ENCODE peak calls at places on chromosomes 4 and X, in five cellular contexts. One of them, this sample, is unnamed.

GRCh38 chrX:139120760-139121159 is 409.2 kb upstream of the FGF13 start:
- DNase-seq in OCI-LY7: no peak
- DNase-seq in fibroblast of lung: peak; percentile 88
- DNase-seq in hepatocyte: peak; percentile 5
- DNase-seq in GM23248: peak; percentile 43
- DNase-seq in this sample: peak; percentile 67

GRCh38 chr4:16289872-16290554 is 63.7 kb upstream of the TAPT1 start:
- DNase-seq in GM23248: peak; percentile 58
- DNase-seq in fibroblast of lung: peak; percentile 21
- DNase-seq in OCI-LY7: peak; percentile 36
- DNase-seq in hepatocyte: peak; percentile 51
- DNase-seq in this sample: no peak

GRCh38 chr4:25088342-25088952 is 57.7 kb upstream of the LGI2 start:
- DNase-seq in GM23248: peak; percentile 68
- DNase-seq in fibroblast of lung: peak; percentile 40
- DNase-seq in OCI-LY7: no peak
- DNase-seq in hepatocyte: no peak
- DNase-seq in this sample: no peak

GRCh38 chr4:89269267-89269666 is 38.3 kb downstream of the GPRIN3 start:
- DNase-seq in fibroblast of lung: no peak
- DNase-seq in hepatocyte: no peak
- DNase-seq in OCI-LY7: no peak
- DNase-seq in GM23248: no peak
- DNase-seq in this sample: no peak

GRCh38 chr4:137530176-137530575 is 2.1 kb downstream of the PCDH18 start:
- DNase-seq in hepatocyte: no peak
- DNase-seq in GM23248: peak; percentile 91
- DNase-seq in OCI-LY7: no peak
- DNase-seq in fibroblast of lung: peak; percentile 53
- DNase-seq in this sample: no peak

GRCh38 chr4:148883435-148883834 is 441.2 kb upstream of the NR3C2 start:
- DNase-seq in GM23248: no peak
- DNase-seq in fibroblast of lung: no peak
- DNase-seq in hepatocyte: no peak
- DNase-seq in OCI-LY7: no peak
- DNase-seq in this sample: no peak

GRCh38 chr4:14111730-14112171 is 484.2 kb upstream of the BOD1L1 start:
- DNase-seq in hepatocyte: no peak
- DNase-seq in fibroblast of lung: peak; percentile 71
- DNase-seq in OCI-LY7: no peak
- DNase-seq in GM23248: peak; percentile 89
- DNase-seq in this sample: peak; percentile 4

GRCh38 chr4:8103991-8104390 is 54.6 kb downstream of the ABLIM2 start:
- DNase-seq in fibroblast of lung: no peak
- DNase-seq in GM23248: no peak
- DNase-seq in hepatocyte: no peak
- DNase-seq in OCI-LY7: no peak
- DNase-seq in this sample: no peak

GRCh38 chrX:74537011-74537390 is 77.4 kb downstream of the RLIM start:
- DNase-seq in fibroblast of lung: peak; percentile 38
- DNase-seq in GM23248: peak; percentile 52
- DNase-seq in OCI-LY7: no peak
- DNase-seq in hepatocyte: peak; percentile 44
- DNase-seq in this sample: no peak

GRCh38 chr4:41375561-41375960 is 118.8 kb downstream of the UCHL1 start:
- DNase-seq in hepatocyte: no peak
- DNase-seq in OCI-LY7: no peak
- DNase-seq in fibroblast of lung: no peak
- DNase-seq in GM23248: no peak
- DNase-seq in this sample: no peak

GRCh38 chrX:19569121-19569805 is 54.0 kb upstream of the MAP3K15 start:
- DNase-seq in hepatocyte: no peak
- DNase-seq in fibroblast of lung: no peak
- DNase-seq in OCI-LY7: no peak
- DNase-seq in GM23248: no peak
- DNase-seq in this sample: no peak

GRCh38 chr4:181350578-181351420 is 892.4 kb upstream of the TENM3 start:
- DNase-seq in GM23248: no peak
- DNase-seq in OCI-LY7: no peak
- DNase-seq in hepatocyte: no peak
- DNase-seq in fibroblast of lung: no peak
- DNase-seq in this sample: no peak

GRCh38 chr4:6199344-6199921 is 916 bp downstream of the JAKMIP1 start:
- DNase-seq in GM23248: no peak
- DNase-seq in fibroblast of lung: no peak
- DNase-seq in hepatocyte: peak; percentile 18
- DNase-seq in OCI-LY7: no peak
- DNase-seq in this sample: no peak

GRCh38 chr4:56995525-56995924 is 16.8 kb downstream of the POLR2B start:
- DNase-seq in GM23248: peak; percentile 94
- DNase-seq in OCI-LY7: no peak
- DNase-seq in hepatocyte: peak; percentile 60
- DNase-seq in fibroblast of lung: peak; percentile 97
- DNase-seq in this sample: no peak

GRCh38 chr4:80407246-80407645 is 71.7 kb downstream of the CFAP299 start:
- DNase-seq in fibroblast of lung: peak; percentile 85
- DNase-seq in GM23248: peak; percentile 84
- DNase-seq in OCI-LY7: no peak
- DNase-seq in hepatocyte: no peak
- DNase-seq in this sample: no peak

GRCh38 chr4:138967313-138967712 is 48.3 kb upstream of the NOCT start:
- DNase-seq in fibroblast of lung: no peak
- DNase-seq in hepatocyte: peak; percentile 41
- DNase-seq in GM23248: no peak
- DNase-seq in OCI-LY7: no peak
- DNase-seq in this sample: peak; percentile 46

GRCh38 chr4:30755306-30755705 is 35.1 kb downstream of the PCDH7 start:
- DNase-seq in GM23248: no peak
- DNase-seq in fibroblast of lung: peak; percentile 60
- DNase-seq in hepatocyte: no peak
- DNase-seq in OCI-LY7: no peak
- DNase-seq in this sample: no peak

DNA sequence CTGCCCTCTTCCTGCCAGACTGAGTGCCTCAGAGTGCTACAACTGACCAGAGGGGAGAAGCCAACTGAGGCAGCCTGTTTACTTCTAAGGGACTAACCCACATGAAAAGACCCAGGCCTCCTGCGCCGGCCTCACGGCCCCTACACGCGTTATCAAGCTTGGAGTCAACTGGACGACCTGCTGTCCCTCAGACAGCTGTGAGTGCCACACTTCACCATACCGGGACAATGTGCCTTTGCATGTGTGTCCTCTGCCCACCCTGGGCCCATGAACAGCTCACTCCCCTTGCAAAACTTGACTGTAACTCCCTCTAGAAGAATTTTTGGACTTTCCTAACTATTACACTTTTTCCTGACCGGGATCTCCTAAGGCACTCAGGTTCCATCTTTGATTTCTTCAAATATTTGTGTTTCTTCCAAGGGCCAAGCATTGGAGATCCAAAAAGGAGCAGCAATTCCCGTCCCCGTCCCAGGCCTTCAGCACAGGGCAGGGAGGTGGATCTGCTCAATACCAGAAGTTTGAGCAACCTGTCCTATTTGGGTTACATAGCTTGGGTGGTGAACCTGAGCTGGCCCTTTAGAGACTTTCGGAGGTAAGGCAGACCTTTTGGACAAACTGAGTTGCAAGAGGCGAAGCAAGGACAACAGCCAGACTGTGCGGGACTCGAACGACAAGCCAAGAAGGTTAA is 1.7 kb downstream of the NOP14 start:
- DNase-seq in GM23248: peak; percentile 27
- DNase-seq in hepatocyte: no peak
- DNase-seq in OCI-LY7: peak; percentile 62
- DNase-seq in fibroblast of lung: no peak
- DNase-seq in this sample: no peak
- H3K27ac ChIP-seq in GM23248: no peak overlapping the region
- H3K27ac ChIP-seq in hepatocyte: no peak overlapping the region
- H3K27ac ChIP-seq in OCI-LY7: peak overlapping the region; percentile 69
- H3K27ac ChIP-seq in fibroblast of lung: peak overlapping the region; percentile 4
- H3K27ac ChIP-seq in this sample: no peak overlapping the region

DNA sequence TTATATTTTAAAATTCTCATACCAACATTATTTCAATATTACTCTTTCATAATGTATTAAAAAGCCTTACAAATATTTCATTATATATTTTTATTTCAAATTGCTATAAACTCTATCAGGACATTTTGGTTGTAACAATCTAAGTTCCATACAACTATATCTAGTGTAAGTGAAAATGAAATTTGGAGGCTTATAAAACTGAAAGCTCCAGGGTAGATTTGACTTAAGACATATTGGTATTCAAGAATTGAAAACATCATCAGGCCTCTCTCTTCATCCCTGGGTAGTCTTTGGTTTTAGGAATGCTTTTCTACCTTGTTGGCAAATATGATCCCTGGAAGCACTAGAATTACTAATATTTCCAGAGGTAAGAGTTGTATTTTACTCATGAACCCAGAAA is 342.6 kb downstream of the DTHD1 start:
- DNase-seq in hepatocyte: no peak
- DNase-seq in OCI-LY7: no peak
- DNase-seq in GM23248: no peak
- DNase-seq in fibroblast of lung: no peak
- DNase-seq in this sample: no peak
- H3K79me2 ChIP-seq in hepatocyte: no peaks in the 10 kb centered on the region
- H3K79me2 ChIP-seq in OCI-LY7: no peaks in the 10 kb centered on the region
- H3K79me2 ChIP-seq in GM23248: no peaks in the 10 kb centered on the region
- H3K79me2 ChIP-seq in fibroblast of lung: no peaks in the 10 kb centered on the region
- H3K79me2 ChIP-seq in this sample: no peaks in the 10 kb centered on the region

GRCh38 chrX:106468433-106468832 is 143.3 kb upstream of the RADX start:
- DNase-seq in fibroblast of lung: no peak
- DNase-seq in hepatocyte: no peak
- DNase-seq in GM23248: no peak
- DNase-seq in OCI-LY7: no peak
- DNase-seq in this sample: no peak

GRCh38 chrX:106467422-106467821 is 144.4 kb upstream of the RADX start:
- DNase-seq in fibroblast of lung: no peak
- DNase-seq in OCI-LY7: no peak
- DNase-seq in GM23248: no peak
- DNase-seq in hepatocyte: no peak
- DNase-seq in this sample: no peak

DNA sequence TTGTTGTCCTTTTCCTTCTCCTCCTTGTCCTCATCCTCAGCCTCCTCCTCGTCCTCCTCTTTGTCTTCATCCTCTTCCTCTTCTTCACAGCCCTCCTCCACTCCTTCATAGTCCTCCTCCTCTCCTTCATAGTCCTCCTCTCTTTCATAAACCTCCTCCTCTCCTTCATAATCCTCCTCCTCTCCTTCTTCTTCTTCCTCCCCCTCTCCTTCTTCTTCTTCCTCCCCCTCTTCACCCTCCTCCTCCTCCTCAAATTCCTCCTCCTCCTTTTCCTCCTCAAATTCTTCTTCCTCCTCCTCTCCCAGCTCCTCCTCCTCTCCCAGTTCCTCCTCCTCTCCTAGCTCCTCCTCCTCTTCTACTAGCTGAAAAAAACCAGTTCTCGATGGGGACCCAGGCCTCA is 143.8 kb upstream of the RADX start:
- DNase-seq in hepatocyte: no peak
- DNase-seq in GM23248: no peak
- DNase-seq in fibroblast of lung: no peak
- DNase-seq in OCI-LY7: no peak
- DNase-seq in this sample: no peak
- H3K27ac ChIP-seq in hepatocyte: no peak overlapping the region
- H3K27ac ChIP-seq in GM23248: no peak overlapping the region
- H3K27ac ChIP-seq in fibroblast of lung: no peak overlapping the region
- H3K27ac ChIP-seq in OCI-LY7: no peak overlapping the region
- H3K27ac ChIP-seq in this sample: no peak overlapping the region

DNA sequence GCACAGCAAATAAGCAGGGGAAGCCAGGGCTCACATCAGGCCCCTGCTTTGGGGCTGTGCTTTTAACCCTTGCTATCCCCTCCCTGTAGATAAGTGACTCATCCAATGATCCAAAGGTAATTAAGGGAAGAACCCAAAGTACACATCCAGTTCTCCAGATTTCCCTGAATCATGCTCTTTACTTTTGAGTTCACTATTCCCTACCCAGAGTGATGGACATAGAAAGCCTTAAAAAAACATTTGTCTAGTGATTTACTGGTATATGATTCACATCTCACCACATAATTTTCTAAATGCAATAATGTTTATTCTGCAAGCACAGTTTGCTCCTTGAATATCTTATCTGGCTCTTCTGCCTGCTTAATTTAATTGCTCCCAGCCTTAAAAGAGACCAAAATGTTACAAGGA is 136.2 kb downstream of the PPP3CA start:
- DNase-seq in hepatocyte: no peak
- DNase-seq in OCI-LY7: no peak
- DNase-seq in fibroblast of lung: peak; percentile 83
- DNase-seq in GM23248: peak; percentile 12
- DNase-seq in this sample: no peak
- H3K79me2 ChIP-seq in hepatocyte: peaks cover 92% of the 10 kb centered on the region
- H3K79me2 ChIP-seq in OCI-LY7: no peaks in the 10 kb centered on the region
- H3K79me2 ChIP-seq in fibroblast of lung: peaks cover 24% of the 10 kb centered on the region
- H3K79me2 ChIP-seq in GM23248: peaks cover 99% of the 10 kb centered on the region
- H3K79me2 ChIP-seq in this sample: peaks cover 6% of the 10 kb centered on the region

This sample was measured in PC-9.